ENCODE peak calls at places on chromosomes 6 and 20, in seven cellular contexts. D is GM12878, N is neural progenitor cell, W is coronary artery, J is nephron progenitor cell, B is GM10248, K is colonic mucosa. P is an unnamed sample.

GRCh38 chr20:33489495-33490022 is 337 bp upstream of the CBFA2T2 start:
- DNase-seq in D (peak), W (peak), B (peak), J (peak), K (peak), N (no peak), P (peak)

GRCh38 chr6:70651326-70651905 is 16.3 kb upstream of the SMAP1 start:
- DNase-seq in K (no peak), B (no peak), J (no peak), N (no peak), D (no peak), W (no peak), P (no peak)

GRCh38 chr6:169904051-169904922 is 152.9 kb downstream of the ERMARD start:
- DNase-seq in J (no peak), B (no peak), W (no peak), D (no peak), K (no peak), N (no peak), P (no peak)

GRCh38 chr6:141598487-141598886 is 534.2 kb upstream of the GJE1 start:
- DNase-seq in K (no peak), N (no peak), W (no peak), B (no peak), J (no peak), D (no peak), P (no peak)

GRCh38 chr6:109579361-109579760 is 96.3 kb upstream of the ZBTB24 start:
- DNase-seq in D (peak), K (no peak), B (peak), W (no peak), N (no peak), J (no peak), P (peak)

GRCh38 chr20:1474817-1475603 is 8.4 kb upstream of the NSFL1C start:
- DNase-seq in J (no peak), N (no peak), D (no peak), K (no peak), B (no peak), W (no peak), P (no peak)

GRCh38 chr6:47483853-47484546 is 6.4 kb downstream of the CD2AP start:
- DNase-seq in N (no peak), K (no peak), B (no peak), W (no peak), J (no peak), D (no peak), P (no peak)

GRCh38 chr20:371755-372542 is 8.6 kb upstream of the TRIB3 start:
- DNase-seq in K (peak), B (no peak), D (no peak), W (no peak), N (no peak), J (no peak), P (no peak)

GRCh38 chr6:27188885-27189418 is 58.5 kb upstream of the PRSS16 start:
- DNase-seq in J (peak), W (no peak), K (peak), D (peak), B (peak), N (peak), P (peak)

GRCh38 chr20:41138527-41139226 is 1.3 kb downstream of the PLCG1 start:
- DNase-seq in N (peak), J (peak), W (no peak), K (peak), D (no peak), B (no peak), P (peak)

GRCh38 chr6:81996414-81996813 is 243.9 kb upstream of the TENT5A start:
- DNase-seq in K (no peak), B (no peak), D (no peak), N (no peak), W (no peak), J (no peak), P (peak)

GRCh38 chr6:7052441-7052936 is 55.3 kb upstream of the RREB1 start:
- DNase-seq in D (no peak), W (peak), N (peak), B (no peak), J (peak), K (peak), P (peak)

GRCh38 chr6:37047421-37047931 is 42.0 kb downstream of the FGD2 start:
- DNase-seq in K (no peak), B (no peak), D (no peak), J (no peak), N (no peak), W (no peak), P (no peak)

GRCh38 chr6:36596359-36596758 is 2.2 kb downstream of the SRSF3 start:
- DNase-seq in B (no peak), N (no peak), W (peak), D (no peak), J (no peak), K (no peak), P (no peak)

GRCh38 chr6:139925894-139926641 is 551.6 kb upstream of the CITED2 start:
- DNase-seq in W (no peak), D (no peak), K (peak), J (peak), B (no peak), N (no peak), P (no peak)

GRCh38 chr6:109239918-109240321 is 142.3 kb downstream of the CD164 start:
- DNase-seq in J (no peak), B (no peak), W (no peak), N (no peak), D (no peak), K (no peak), P (no peak)

GRCh38 chr20:13344671-13345070 is 123.6 kb downstream of the ISM1 start:
- DNase-seq in J (peak), K (no peak), W (no peak), B (no peak), N (no peak), D (no peak), P (no peak)

GRCh38 chr6:97947841-97948240 is 664.8 kb upstream of the MMS22L start:
- DNase-seq in B (no peak), W (no peak), K (no peak), N (no peak), D (no peak), J (no peak), P (no peak)

GRCh38 chr6:151018035-151018434 is 152.5 kb downstream of the MTHFD1L start:
- DNase-seq in W (no peak), B (no peak), J (no peak), N (no peak), K (no peak), D (no peak), P (no peak)

GRCh38 chr6:160104821-160105517 is 16.6 kb upstream of the SLC22A1 start:
- DNase-seq in B (no peak), J (no peak), K (no peak), N (no peak), D (no peak), W (no peak), P (no peak)

GRCh38 chr6:145749632-145750031 is 14.3 kb upstream of the EPM2A start:
- DNase-seq in D (no peak), B (peak), W (no peak), J (no peak), N (no peak), K (no peak), P (peak)

GRCh38 chr20:63320616-63321147 is 27.7 kb downstream of the COL20A1 start:
- DNase-seq in N (no peak), K (no peak), B (no peak), J (no peak), D (no peak), W (no peak), P (no peak)

GRCh38 chr6:159595173-159595572 is 97.9 kb downstream of the SOD2 start:
- DNase-seq in D (no peak), J (no peak), B (no peak), W (no peak), K (no peak), N (no peak), P (no peak)

GRCh38 chr6:56370591-56371198 is 123.3 kb upstream of the COL21A1 start:
- DNase-seq in J (no peak), W (no peak), D (peak), N (no peak), B (peak), K (peak), P (peak)

GRCh38 chr20:47800619-47801018 is 15.3 kb upstream of the SULF2 start:
- DNase-seq in B (no peak), N (no peak), K (no peak), J (no peak), D (no peak), W (no peak), P (no peak)

GRCh38 chr20:50339196-50339901 is 148.7 kb downstream of the CEBPB start:
- DNase-seq in D (no peak), N (peak), K (no peak), J (no peak), B (no peak), W (no peak), P (no peak)

GRCh38 chr6:34490390-34491090 is 24.7 kb downstream of the PACSIN1 start:
- DNase-seq in D (no peak), K (no peak), W (no peak), N (no peak), B (no peak), J (no peak), P (no peak)

GRCh38 chr6:139256087-139256486 is 35.7 kb downstream of the TXLNB start:
- DNase-seq in W (no peak), N (no peak), B (no peak), D (no peak), K (no peak), J (no peak), P (no peak)

GRCh38 chr6:170107606-170108222 is 183.2 kb downstream of the DLL1 start:
- DNase-seq in B (no peak), J (no peak), D (no peak), K (no peak), W (peak), N (no peak), P (no peak)

GRCh38 chr6:15279047-15279661 is 33.3 kb downstream of the JARID2 start:
- DNase-seq in J (no peak), N (no peak), K (no peak), B (no peak), D (no peak), W (no peak), P (no peak)

GRCh38 chr20:15818651-15819071 is 754.6 kb downstream of the KIF16B start:
- DNase-seq in N (peak), K (no peak), D (no peak), B (no peak), W (no peak), J (no peak), P (no peak)

GRCh38 chr6:36577298-36577697 is 16.9 kb upstream of the SRSF3 start:
- DNase-seq in K (no peak), J (no peak), W (no peak), N (no peak), D (no peak), B (no peak), P (no peak)

GRCh38 chr6:33735201-33735600 is 11.5 kb downstream of the IP6K3 start:
- DNase-seq in W (no peak), J (no peak), B (no peak), K (no peak), D (no peak), N (no peak), P (no peak)

GRCh38 chr6:18155864-18156396 is 708 bp downstream of the KDM1B start:
- DNase-seq in D (peak), N (peak), K (peak), J (peak), B (peak), W (peak), P (peak)

GRCh38 chr6:85130743-85131142 is 319.1 kb upstream of the NT5E start:
- DNase-seq in B (no peak), D (no peak), K (no peak), J (no peak), W (no peak), N (no peak), P (no peak)

GRCh38 chr6:29696147-29697129 is 15.5 kb upstream of the ZFP57 start:
- DNase-seq in W (no peak), N (peak), D (no peak), K (no peak), B (peak), J (peak), P (peak)

GRCh38 chr6:7229376-7230326 is 83.3 kb downstream of the SSR1 start:
- DNase-seq in N (no peak), W (no peak), K (no peak), B (no peak), J (no peak), D (no peak), P (no peak)

GRCh38 chr6:9140861-9141534 is 705.7 kb upstream of the SLC35B3 start:
- DNase-seq in D (no peak), B (no peak), W (no peak), K (no peak), J (no peak), N (no peak), P (no peak)

GRCh38 chr6:159017757-159018559 is 18.0 kb upstream of the RSPH3 start:
- DNase-seq in W (no peak), K (no peak), B (peak), J (no peak), N (no peak), D (no peak), P (peak)

GRCh38 chr20:44471481-44471882 is 4.2 kb upstream of the TTPAL start:
- DNase-seq in D (no peak), N (peak), J (no peak), K (no peak), B (no peak), W (no peak), P (no peak)
- TF ChIP-seq CTCF in D (peak), N (peak), J (peak), K (peak), B (no peak), W (no peak), P (peak)

DNA sequence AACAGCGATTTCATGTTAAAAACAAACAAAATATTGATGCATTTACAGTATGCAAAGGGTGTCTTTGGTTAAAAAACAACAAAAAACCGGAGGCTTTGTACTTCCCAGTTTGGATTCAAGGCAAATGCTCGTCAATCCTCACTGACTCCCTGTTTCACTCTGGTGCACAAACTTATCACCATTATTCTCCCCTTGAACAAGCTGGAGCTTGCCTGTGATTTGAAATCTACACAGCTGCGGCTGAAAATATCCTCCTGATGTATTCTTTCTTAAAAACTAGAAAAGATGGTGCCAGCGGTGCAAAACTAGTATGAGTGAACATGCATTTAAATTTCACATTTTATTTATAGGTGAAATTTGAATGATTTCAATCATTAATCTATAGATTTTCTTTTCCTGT is 3.3 kb downstream of the PERP start:
- DNase-seq in N (no peak), J (no peak), D (no peak), K (no peak), B (no peak), W (no peak), P (no peak)
- TF ChIP-seq CTCF in N (no peak), J (no peak), D (no peak), K (no peak), B (no peak), W (no peak), P (no peak)

GRCh38 chr6:131262060-131262459 is 126.8 kb downstream of the AKAP7 start:
- DNase-seq in W (no peak), B (no peak), K (no peak), N (no peak), D (no peak), J (no peak), P (no peak)
- TF ChIP-seq CTCF in W (no peak), B (no peak), K (no peak), N (no peak), D (no peak), J (no peak), P (no peak)

GRCh38 chr6:44054635-44055559 is 72.4 kb downstream of the MRPL14 start:
- DNase-seq in B (no peak), W (no peak), J (no peak), D (no peak), K (no peak), N (no peak), P (no peak)
- TF ChIP-seq CTCF in B (no peak), W (no peak), J (no peak), D (no peak), K (no peak), N (no peak), P (no peak)

GRCh38 chr20:35277531-35278395 is at the start of gene MMP24OS:
- DNase-seq in B (peak), J (peak), D (peak), W (peak), K (peak), N (peak), P (peak)
- TF ChIP-seq CTCF in B (peak), J (no peak), D (peak), W (no peak), K (no peak), N (peak), P (peak)

P was measured in GM13977.